ENCODE peak calls at places on chromosomes 5 and 9, in nine cellular contexts. Z, U, J, Q, O, H, E, B and V are unnamed samples.

GRCh38 chr9:14314929-14315753 is 1.2 kb upstream of the NFIB start:
- DNase-seq in B (peak; percentile 77), Q (no peak), O (peak; percentile 67), Z (no peak), J (peak; percentile 91), H (peak; percentile 91), E (peak; percentile 85), U (peak; percentile 98), V (peak; percentile 93)

GRCh38 chr9:125758986-125759811 is 12.0 kb downstream of the PBX3 start:
- DNase-seq in Z (no peak), U (peak; percentile 66), Q (no peak), B (no peak), H (peak; percentile 12), E (peak; percentile 77), O (peak; percentile 4), J (peak; percentile 12), V (no peak)

GRCh38 chr5:76271836-76272235 is 131.2 kb upstream of the IQGAP2 start:
- DNase-seq in Q (no peak), U (no peak), O (no peak), H (no peak), B (no peak), Z (no peak), E (no peak), J (no peak), V (no peak)

GRCh38 chr5:134600600-134600999 is 32.0 kb downstream of the SAR1B start:
- DNase-seq in U (no peak), O (no peak), Z (no peak), E (no peak), H (no peak), J (no peak), Q (no peak), B (no peak), V (no peak)

GRCh38 chr5:134240421-134240962 is 14.6 kb upstream of the PPP2CA start:
- DNase-seq in B (no peak), J (peak; percentile 24), O (no peak), H (no peak), Q (no peak), U (no peak), Z (no peak), E (no peak), V (no peak)

GRCh38 chr5:25119654-25120053 is 474.9 kb upstream of the CDH10 start:
- DNase-seq in B (peak; percentile 10), U (no peak), Z (no peak), E (no peak), O (no peak), J (peak; percentile 29), Q (no peak), H (no peak), V (no peak)

GRCh38 chr5:93800988-93801811 is 59.8 kb upstream of the POU5F2 start:
- DNase-seq in H (no peak), J (peak; percentile 26), B (no peak), Q (no peak), U (no peak), E (no peak), O (peak; percentile 68), Z (peak; percentile 24), V (no peak)

GRCh38 chr9:112487799-112488345 is 1.2 kb downstream of the KIAA1958 start:
- DNase-seq in H (no peak), U (no peak), O (no peak), J (peak; percentile 35), E (no peak), B (no peak), Q (no peak), Z (no peak), V (no peak)

GRCh38 chr9:26935847-26936246 is 11.2 kb downstream of the PLAA start:
- DNase-seq in U (no peak), Q (no peak), E (no peak), Z (no peak), O (no peak), J (no peak), H (no peak), B (no peak), V (no peak)

GRCh38 chr9:81717061-81717746 is 27.9 kb upstream of the TLE1 start:
- DNase-seq in H (no peak), B (no peak), U (no peak), E (no peak), O (no peak), Z (no peak), J (no peak), Q (no peak), V (no peak)

GRCh38 chr9:134914501-134914834 is 3.2 kb downstream of the FCN1 start:
- DNase-seq in E (no peak), Z (no peak), J (no peak), U (no peak), B (no peak), H (no peak), Q (no peak), O (no peak), V (no peak)

DNA sequence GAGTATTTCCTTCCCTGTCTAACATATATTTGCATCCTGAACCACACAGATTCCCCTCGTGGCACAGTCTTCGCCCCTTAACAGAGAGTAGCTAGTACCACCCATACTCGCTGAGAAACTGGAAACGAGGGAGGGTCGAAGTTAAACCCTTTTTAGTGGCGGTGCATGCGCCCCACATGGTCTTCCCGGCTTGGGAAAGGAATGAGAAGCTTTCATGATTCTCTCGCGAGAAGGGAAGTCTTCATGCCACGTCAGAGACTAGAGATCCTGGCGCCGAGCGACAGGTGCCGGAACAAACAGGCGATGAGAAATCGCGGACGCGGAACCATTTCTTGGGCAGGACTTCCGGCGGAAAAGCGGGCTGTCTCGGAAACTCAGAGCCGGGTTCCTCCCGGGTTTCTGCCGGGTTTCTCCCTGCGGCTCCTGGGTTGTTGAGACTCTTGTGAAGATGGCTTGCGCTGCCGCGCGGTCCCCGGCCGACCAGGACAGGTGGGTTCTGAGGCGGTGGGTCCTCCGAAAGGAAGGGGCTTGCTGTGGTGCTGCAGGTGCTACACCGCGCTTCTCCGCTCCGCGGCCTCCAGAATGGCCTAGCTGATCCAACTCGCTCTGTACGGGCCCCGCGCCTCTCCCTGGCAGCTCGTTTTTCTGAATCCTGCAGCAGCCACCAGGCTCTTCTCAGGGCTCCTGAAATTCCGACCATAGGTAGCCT is at the start of gene SRP19:
- DNase-seq in Q (peak; percentile 96), Z (peak; percentile 84), E (peak; percentile 97), B (peak; percentile 95), J (peak; percentile 91), H (peak; percentile 95), U (peak; percentile 98), O (peak; percentile 97), V (peak; percentile 98)
- TF ChIP-seq POLR2AphosphoS5 in Q (peak; percentile 89), Z (peak; percentile 87), E (peak; percentile 89), B (peak; percentile 83), J (peak; percentile 84), H (no peak), U (peak; percentile 69), O (peak; percentile 92), V (peak; percentile 88)

GRCh38 chr9:21522348-21522747 is 40.2 kb upstream of the IFNE start:
- DNase-seq in Q (no peak), Z (no peak), E (no peak), U (no peak), B (no peak), J (no peak), H (no peak), O (no peak), V (no peak)

GRCh38 chr9:21521448-21521847 is 39.3 kb upstream of the IFNE start:
- DNase-seq in E (no peak), H (no peak), J (no peak), B (no peak), Z (no peak), O (no peak), Q (no peak), U (no peak), V (no peak)

GRCh38 chr9:21520501-21521228 is 38.6 kb upstream of the IFNE start:
- DNase-seq in E (no peak), Z (no peak), H (no peak), O (no peak), B (no peak), J (no peak), U (no peak), Q (no peak), V (no peak)

GRCh38 chr9:21516796-21517195 is 34.7 kb upstream of the IFNE start:
- DNase-seq in J (no peak), B (no peak), E (no peak), Z (no peak), Q (no peak), O (no peak), H (no peak), U (no peak), V (no peak)

GRCh38 chr9:21519855-21520434 is 37.8 kb upstream of the IFNE start:
- DNase-seq in B (no peak), H (no peak), J (no peak), O (no peak), E (no peak), Z (no peak), U (no peak), Q (no peak), V (no peak)
- TF ChIP-seq POLR2AphosphoS5 in B (no peak), H (no peak), J (no peak), O (no peak), E (no peak), Z (no peak), U (no peak), Q (no peak), V (no peak)

GRCh38 chr5:172846249-172846648 is 12.2 kb downstream of the ERGIC1 start:
- DNase-seq in B (no peak), E (no peak), J (no peak), O (no peak), Z (no peak), Q (no peak), H (peak; percentile 40), U (no peak), V (no peak)

GRCh38 chr5:172850454-172850797 is 16.4 kb downstream of the ERGIC1 start:
- DNase-seq in B (no peak), U (no peak), E (no peak), O (no peak), J (no peak), Z (no peak), H (no peak), Q (no peak), V (no peak)

GRCh38 chr5:172849636-172850453 is 15.8 kb downstream of the ERGIC1 start:
- DNase-seq in H (peak; percentile 77), O (no peak), B (no peak), E (peak; percentile 83), Q (no peak), J (no peak), U (no peak), Z (no peak), V (no peak)

GRCh38 chr5:172846677-172847076 is 12.6 kb downstream of the ERGIC1 start:
- DNase-seq in J (no peak), B (no peak), Q (no peak), H (no peak), U (no peak), Z (no peak), O (peak; percentile 67), E (no peak), V (no peak)

DNA sequence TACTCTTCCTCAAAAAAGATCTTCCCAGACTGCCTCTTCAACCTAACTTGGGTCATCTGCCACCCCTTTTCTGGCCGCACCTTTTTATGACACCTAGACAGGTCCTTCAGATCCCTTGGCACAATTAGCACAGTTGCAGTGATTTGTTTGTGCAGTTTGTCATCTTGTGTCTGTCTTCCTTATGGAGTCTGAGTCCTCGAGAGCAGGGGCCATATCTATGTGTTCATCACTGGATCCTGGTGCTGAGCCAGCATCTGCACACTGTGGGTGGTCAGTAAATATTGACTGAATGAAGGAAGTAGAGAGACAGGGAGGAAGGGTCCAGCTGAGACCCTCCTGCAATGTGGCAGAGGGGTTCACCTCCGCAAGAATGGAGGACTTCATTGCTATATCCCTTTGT is 14.4 kb downstream of the ERGIC1 start:
- DNase-seq in H (peak; percentile 35), O (no peak), U (no peak), Z (no peak), J (no peak), E (no peak), B (no peak), Q (no peak), V (no peak)
- TF ChIP-seq POLR2AphosphoS5 in H (no peak), O (no peak), U (no peak), Z (no peak), J (no peak), E (no peak), B (no peak), Q (no peak), V (no peak)

GRCh38 chr9:73855206-73855605 is 641.9 kb upstream of the RORB start:
- DNase-seq in J (no peak), O (no peak), B (no peak), Z (no peak), Q (no peak), H (no peak), U (no peak), E (no peak), V (no peak)
- TF ChIP-seq POLR2AphosphoS5 in J (no peak), O (no peak), B (no peak), Z (no peak), Q (no peak), H (no peak), U (no peak), E (no peak), V (no peak)